ENCODE peak calls at places on chromosomes 6 and 20, in six cellular contexts. One of them, this sample, is unnamed.

GRCh38 chr6:168408504-168409136 is 32.4 kb upstream of the SMOC2 start:
- DNase-seq in H7: no peak
- DNase-seq in cardiac fibroblast: no peak
- DNase-seq in effector CD8-positive, alpha-beta T cell: no peak
- DNase-seq in lung: no peak
- DNase-seq in DMS 273 treated with DMSO at 0.1 percent for 48 hours: no peak
- DNase-seq in this sample: no peak

GRCh38 chr6:455006-455585 is 63.5 kb downstream of the IRF4 start:
- DNase-seq in effector CD8-positive, alpha-beta T cell: no peak
- DNase-seq in H7: no peak
- DNase-seq in cardiac fibroblast: no peak
- DNase-seq in DMS 273 treated with DMSO at 0.1 percent for 48 hours: no peak
- DNase-seq in lung: no peak
- DNase-seq in this sample: no peak

GRCh38 chr6:97689078-97689754 is 406.2 kb upstream of the MMS22L start:
- DNase-seq in cardiac fibroblast: no peak
- DNase-seq in H7: no peak
- DNase-seq in lung: no peak
- DNase-seq in effector CD8-positive, alpha-beta T cell: no peak
- DNase-seq in DMS 273 treated with DMSO at 0.1 percent for 48 hours: no peak
- DNase-seq in this sample: no peak

GRCh38 chr6:36697481-36697903 is at the start of gene RAB44:
- DNase-seq in effector CD8-positive, alpha-beta T cell: no peak
- DNase-seq in cardiac fibroblast: no peak
- DNase-seq in lung: no peak
- DNase-seq in DMS 273 treated with DMSO at 0.1 percent for 48 hours: no peak
- DNase-seq in H7: no peak
- DNase-seq in this sample: no peak

GRCh38 chr6:70985151-70985550 is 28.3 kb upstream of the B3GAT2 start:
- DNase-seq in H7: no peak
- DNase-seq in DMS 273 treated with DMSO at 0.1 percent for 48 hours: no peak
- DNase-seq in cardiac fibroblast: no peak
- DNase-seq in lung: no peak
- DNase-seq in effector CD8-positive, alpha-beta T cell: no peak
- DNase-seq in this sample: no peak

GRCh38 chr20:891121-892080 is 24.7 kb downstream of the ANGPT4 start:
- DNase-seq in H7: no peak
- DNase-seq in effector CD8-positive, alpha-beta T cell: no peak
- DNase-seq in DMS 273 treated with DMSO at 0.1 percent for 48 hours: no peak
- DNase-seq in lung: no peak
- DNase-seq in cardiac fibroblast: peak
- DNase-seq in this sample: no peak

GRCh38 chr6:157271911-157272310 is 51.4 kb downstream of the TMEM242 start:
- DNase-seq in H7: no peak
- DNase-seq in DMS 273 treated with DMSO at 0.1 percent for 48 hours: no peak
- DNase-seq in lung: no peak
- DNase-seq in cardiac fibroblast: no peak
- DNase-seq in effector CD8-positive, alpha-beta T cell: no peak
- DNase-seq in this sample: no peak

GRCh38 chr6:106631356-106631755 is 2.0 kb downstream of the QRSL1 start:
- DNase-seq in effector CD8-positive, alpha-beta T cell: no peak
- DNase-seq in DMS 273 treated with DMSO at 0.1 percent for 48 hours: no peak
- DNase-seq in H7: no peak
- DNase-seq in lung: no peak
- DNase-seq in cardiac fibroblast: no peak
- DNase-seq in this sample: no peak

GRCh38 chr20:63057133-63058117 is 50.7 kb upstream of the BHLHE23 start:
- DNase-seq in effector CD8-positive, alpha-beta T cell: no peak
- DNase-seq in H7: peak
- DNase-seq in lung: no peak
- DNase-seq in DMS 273 treated with DMSO at 0.1 percent for 48 hours: no peak
- DNase-seq in cardiac fibroblast: no peak
- DNase-seq in this sample: no peak

GRCh38 chr6:164133095-164133494 is 718.6 kb downstream of the QKI start:
- DNase-seq in DMS 273 treated with DMSO at 0.1 percent for 48 hours: no peak
- DNase-seq in cardiac fibroblast: no peak
- DNase-seq in H7: no peak
- DNase-seq in effector CD8-positive, alpha-beta T cell: no peak
- DNase-seq in lung: no peak
- DNase-seq in this sample: no peak

GRCh38 chr6:44003345-44004061 is 123.7 kb downstream of the MRPL14 start:
- DNase-seq in lung: no peak
- DNase-seq in H7: peak
- DNase-seq in cardiac fibroblast: no peak
- DNase-seq in effector CD8-positive, alpha-beta T cell: no peak
- DNase-seq in DMS 273 treated with DMSO at 0.1 percent for 48 hours: no peak
- DNase-seq in this sample: no peak

GRCh38 chr6:150008588-150008987 is 16.7 kb downstream of the RAET1L start:
- DNase-seq in effector CD8-positive, alpha-beta T cell: no peak
- DNase-seq in DMS 273 treated with DMSO at 0.1 percent for 48 hours: no peak
- DNase-seq in cardiac fibroblast: no peak
- DNase-seq in H7: no peak
- DNase-seq in lung: no peak
- DNase-seq in this sample: no peak